ENCODE peak calls at places on chromosomes 11 and 22, in eight cellular contexts. U, W, J, Z, E, C, Y and P are unnamed samples.

GRCh38 chr11:2975594-2975993 is 16.5 kb downstream of the NAP1L4 start:
- DNase-seq in U (peak; percentile 37), W (peak; percentile 32), J (no peak), Z (no peak), E (no peak), C (no peak), Y (peak; percentile 20), P (peak; percentile 32)

GRCh38 chr11:121762820-121763219 is 310.1 kb upstream of the SORL1-AS1 start:
- DNase-seq in U (peak; percentile 52), W (peak; percentile 39), J (no peak), Z (peak; percentile 44), E (no peak), C (no peak), Y (no peak), P (peak; percentile 63)

GRCh38 chr11:90722552-90723190 is 499.8 kb upstream of the CHORDC1 start:
- DNase-seq in U (no peak), W (no peak), J (no peak), Z (no peak), E (no peak), C (no peak), Y (no peak), P (no peak)

GRCh38 chr11:59263225-59263894 is 50.6 kb upstream of the MPEG1 start:
- DNase-seq in U (no peak), W (no peak), J (no peak), Z (no peak), E (no peak), C (no peak), Y (no peak), P (no peak)

GRCh38 chr22:17884951-17885350 is 110.7 kb upstream of the BID start:
- DNase-seq in U (peak; percentile 16), W (no peak), J (no peak), Z (no peak), E (no peak), C (no peak), Y (no peak), P (no peak)

GRCh38 chr11:40434941-40435340 is 1024.5 kb downstream of the LRRC4C start:
- DNase-seq in U (no peak), W (no peak), J (no peak), Z (no peak), E (no peak), C (no peak), Y (no peak), P (no peak)

GRCh38 chr11:79237676-79238075 is 203.2 kb downstream of the TENM4 start:
- DNase-seq in U (peak; percentile 96), W (peak; percentile 97), J (no peak), Z (no peak), E (no peak), C (no peak), Y (peak; percentile 13), P (peak; percentile 94)

GRCh38 chr22:21457023-21457787 is 10.0 kb upstream of the TMEM191C start:
- DNase-seq in U (peak; percentile 71), W (no peak), J (peak; percentile 34), Z (no peak), E (peak; percentile 6), C (no peak), Y (no peak), P (no peak)

GRCh38 chr11:10655227-10655626 is 38.3 kb downstream of the IRAG1 start:
- DNase-seq in U (no peak), W (no peak), J (no peak), Z (no peak), E (no peak), C (no peak), Y (no peak), P (no peak)

GRCh38 chr11:1508986-1509385 is 22.4 kb upstream of the MOB2 start:
- DNase-seq in U (no peak), W (no peak), J (no peak), Z (no peak), E (no peak), C (no peak), Y (no peak), P (no peak)

GRCh38 chr22:47408409-47408808 is 646.0 kb downstream of the TBC1D22A start:
- DNase-seq in U (no peak), W (no peak), J (no peak), Z (no peak), E (no peak), C (no peak), Y (no peak), P (no peak)

GRCh38 chr11:102109896-102110760 is at the start of gene YAP1:
- DNase-seq in U (peak; percentile 91), W (peak; percentile 97), J (peak; percentile 85), Z (peak; percentile 91), E (peak; percentile 86), C (peak; percentile 31), Y (peak; percentile 91), P (peak; percentile 91)
- TF ChIP-seq CTCF in U (no peak), W (no peak), J (no peak), Z (no peak), E (no peak), C (no peak), Y (no peak), P (no peak)

DNA sequence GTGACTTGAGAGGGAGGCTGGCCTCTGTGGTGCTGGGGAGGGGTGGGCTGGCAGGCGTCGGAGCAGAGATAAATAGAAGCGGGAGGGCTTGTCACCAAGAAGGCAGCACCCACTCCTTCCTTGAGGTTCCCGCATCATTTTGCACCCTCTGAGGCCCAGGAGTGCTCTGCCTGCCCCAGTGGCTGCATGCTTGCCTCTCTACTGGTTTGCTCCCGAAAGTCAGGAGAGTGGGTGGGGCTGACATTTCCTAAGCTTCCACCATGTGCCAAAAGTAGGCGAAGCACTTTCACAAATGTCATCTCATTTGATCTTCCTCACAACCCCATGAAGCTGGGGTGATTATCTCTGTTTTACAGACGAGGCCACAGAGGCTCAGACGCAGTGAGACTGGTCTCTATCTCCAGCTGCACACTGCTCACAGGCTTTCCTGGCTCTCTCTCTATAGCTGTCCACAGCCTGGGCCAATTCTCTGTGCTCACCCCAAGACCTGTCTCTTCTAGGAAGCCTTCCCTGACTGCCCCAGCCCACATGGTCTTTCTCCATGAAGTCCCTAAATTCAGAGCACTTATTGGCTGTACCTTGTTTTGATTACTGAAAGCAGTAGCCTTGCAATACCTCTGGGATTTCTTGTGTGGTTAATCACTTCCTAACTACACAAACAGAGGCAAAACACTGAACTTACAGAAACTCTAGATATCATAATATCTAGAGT is 2.6 kb upstream of the UCP3 start:
- DNase-seq in U (peak; percentile 38), W (peak; percentile 59), J (no peak), Z (no peak), E (no peak), C (no peak), Y (no peak), P (peak; percentile 29)
- H3K4me3 ChIP-seq in U (no peak overlapping the region), W (no peak overlapping the region), J (no peak overlapping the region), Z (no peak overlapping the region), E (no peak overlapping the region), C (no peak overlapping the region), Y (no peak overlapping the region), P (no peak overlapping the region)

DNA sequence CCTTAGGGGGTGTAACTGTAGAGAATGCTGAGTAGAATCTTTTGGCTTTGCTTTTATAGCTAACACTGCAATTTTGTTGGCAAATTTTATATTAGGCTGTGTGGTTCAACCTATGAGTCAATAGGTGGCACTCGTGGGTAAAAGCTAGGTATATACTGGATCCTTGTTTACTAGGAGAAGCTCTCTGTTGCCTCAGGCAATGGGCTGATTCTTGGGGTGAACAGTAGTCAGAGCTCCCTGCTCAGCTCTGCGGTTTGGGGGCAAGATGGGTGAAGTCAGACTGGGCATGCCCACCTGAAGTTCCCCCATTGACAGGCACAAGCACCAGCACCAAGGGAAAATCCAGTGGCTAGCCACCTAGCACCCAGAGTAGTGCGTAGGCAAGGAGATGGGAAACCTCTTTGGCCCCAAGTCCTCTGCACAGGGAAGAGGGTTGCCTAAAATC is 238.7 kb downstream of the FAM181B start:
- DNase-seq in U (no peak), W (no peak), J (no peak), Z (no peak), E (no peak), C (no peak), Y (no peak), P (no peak)
- TF ChIP-seq CTCF in U (peak; percentile 8), W (no peak), J (no peak), Z (no peak), E (no peak), C (no peak), Y (no peak), P (no peak)

GRCh38 chr11:43941257-43941879 is 1.1 kb upstream of the C11orf96 start:
- DNase-seq in U (peak; percentile 39), W (no peak), J (no peak), Z (no peak), E (no peak), C (no peak), Y (no peak), P (peak; percentile 47)
- H3K4me3 ChIP-seq in U (peak overlapping the region; percentile 43), W (no peak overlapping the region), J (no peak overlapping the region), Z (peak overlapping the region; percentile 94), E (no peak overlapping the region), C (peak overlapping the region; percentile 82), Y (peak overlapping the region; percentile 80), P (no peak overlapping the region)

GRCh38 chr22:27679722-27680488 is 121.7 kb downstream of the MN1 start:
- DNase-seq in U (no peak), W (no peak), J (no peak), Z (no peak), E (no peak), C (no peak), Y (no peak), P (no peak)

GRCh38 chr22:27684856-27685255 is 116.7 kb downstream of the MN1 start:
- DNase-seq in U (peak; percentile 6), W (no peak), J (no peak), Z (no peak), E (no peak), C (no peak), Y (no peak), P (peak; percentile 41)

GRCh38 chr22:27681037-27681436 is 120.5 kb downstream of the MN1 start:
- DNase-seq in U (no peak), W (no peak), J (no peak), Z (no peak), E (no peak), C (no peak), Y (no peak), P (no peak)

GRCh38 chr22:27680636-27681035 is 120.9 kb downstream of the MN1 start:
- DNase-seq in U (no peak), W (no peak), J (no peak), Z (no peak), E (no peak), C (no peak), Y (no peak), P (no peak)

GRCh38 chr22:27682438-27682837 is 119.1 kb downstream of the MN1 start:
- DNase-seq in U (no peak), W (no peak), J (no peak), Z (no peak), E (no peak), C (no peak), Y (no peak), P (no peak)
- TF ChIP-seq CTCF in U (peak; percentile 22), W (peak; percentile 18), J (no peak), Z (no peak), E (no peak), C (no peak), Y (no peak), P (peak; percentile 31)